ENCODE peak calls at places on chromosomes 11 and 22, in seven cellular contexts. V, Q, N, C, B, O and M are unnamed samples.

GRCh38 chr11:27084407-27084985 is 43.9 kb downstream of the BBOX1 start:
- DNase-seq in N (no peak), C (no peak), V (no peak), O (no peak), B (peak; percentile 30), Q (no peak), M (no peak)

GRCh38 chr11:46119053-46119351 is 2.3 kb downstream of the PHF21A start:
- DNase-seq in Q (no peak), O (no peak), B (no peak), V (no peak), N (no peak), C (no peak), M (no peak)

GRCh38 chr11:70210051-70210501 is 7.0 kb downstream of the FADD start:
- DNase-seq in C (no peak), Q (no peak), V (no peak), O (no peak), N (peak; percentile 67), B (peak; percentile 68), M (no peak)

GRCh38 chr22:41668971-41669911 is 19.4 kb downstream of the SNU13 start:
- DNase-seq in C (peak; percentile 87), N (peak; percentile 82), O (no peak), B (peak; percentile 85), Q (no peak), V (no peak), M (no peak)

GRCh38 chr22:37659066-37659896 is 758 bp downstream of the PDXP start:
- DNase-seq in B (no peak), C (no peak), N (no peak), Q (no peak), V (no peak), O (no peak), M (no peak)

GRCh38 chr22:25645266-25645665 is 80.8 kb downstream of the GRK3 start:
- DNase-seq in C (no peak), B (peak; percentile 49), O (no peak), Q (no peak), V (no peak), N (peak; percentile 30), M (no peak)

GRCh38 chr11:78737891-78738290 is 163.2 kb upstream of the NARS2 start:
- DNase-seq in C (no peak), O (no peak), Q (no peak), V (no peak), B (peak; percentile 61), N (no peak), M (no peak)

GRCh38 chr11:47593934-47594855 is at the start of gene C1QTNF4:
- DNase-seq in N (no peak), B (no peak), Q (no peak), O (no peak), V (no peak), C (no peak), M (no peak)

GRCh38 chr22:38043151-38044039 is 13.8 kb upstream of the PICK1 start:
- DNase-seq in C (no peak), B (no peak), N (no peak), O (no peak), Q (no peak), V (no peak), M (no peak)

GRCh38 chr11:32297629-32298028 is 137.7 kb downstream of the WT1 start:
- DNase-seq in V (peak; percentile 2), C (peak; percentile 28), O (no peak), B (peak; percentile 36), Q (no peak), N (peak; percentile 49), M (peak; percentile 28)

GRCh38 chr22:46756097-46756496 is 6.4 kb upstream of the TBC1D22A start:
- DNase-seq in B (no peak), N (no peak), V (no peak), C (no peak), O (no peak), Q (no peak), M (no peak)

GRCh38 chr11:34640050-34640971 is 19.4 kb downstream of the EHF start:
- DNase-seq in C (no peak), B (no peak), V (peak; percentile 88), N (peak; percentile 69), Q (no peak), O (no peak), M (peak; percentile 91)

GRCh38 chr11:119774180-119774763 is 45.3 kb upstream of the NECTIN1 start:
- DNase-seq in O (no peak), C (peak; percentile 28), B (peak; percentile 13), V (peak; percentile 7), N (peak; percentile 20), Q (no peak), M (no peak)

GRCh38 chr22:44458044-44459020 is 39.7 kb downstream of the RTL6 start:
- DNase-seq in B (no peak), V (no peak), C (no peak), Q (no peak), O (no peak), N (no peak), M (no peak)

GRCh38 chr11:13287681-13288080 is 10.1 kb downstream of the BMAL1 start:
- DNase-seq in N (peak; percentile 16), V (no peak), B (no peak), O (no peak), C (no peak), Q (no peak), M (no peak)

GRCh38 chr11:130414107-130415088 is 14.0 kb downstream of the ADAMTS8 start:
- DNase-seq in C (no peak), O (no peak), N (peak; percentile 29), Q (no peak), B (peak; percentile 32), V (no peak), M (no peak)

GRCh38 chr22:22748297-22748743 is 103.9 kb downstream of the GGTLC2 start:
- DNase-seq in N (peak; percentile 18), O (peak; percentile 39), C (peak; percentile 55), Q (no peak), V (peak; percentile 68), B (peak; percentile 52), M (peak; percentile 44)

GRCh38 chr11:12149672-12150225 is 39.4 kb downstream of the MICAL2 start:
- DNase-seq in Q (no peak), V (no peak), C (no peak), O (no peak), B (peak; percentile 83), N (no peak), M (no peak)

GRCh38 chr22:39868741-39869140 is 24.8 kb downstream of the ENTHD1 start:
- DNase-seq in Q (no peak), N (no peak), O (no peak), B (no peak), C (no peak), V (no peak), M (no peak)

GRCh38 chr11:36689442-36689841 is 91.4 kb upstream of the RAG2 start:
- DNase-seq in C (no peak), B (no peak), Q (no peak), N (no peak), V (no peak), O (no peak), M (no peak)

GRCh38 chr11:86151188-86152005 is 82.5 kb upstream of the PICALM start:
- DNase-seq in C (no peak), B (peak; percentile 23), Q (no peak), V (peak; percentile 59), O (no peak), N (peak; percentile 96), M (peak; percentile 23)

GRCh38 chr22:47297261-47298016 is 535.0 kb downstream of the TBC1D22A start:
- DNase-seq in O (no peak), B (no peak), C (no peak), N (no peak), Q (peak; percentile 11), V (no peak), M (no peak)

GRCh38 chr11:1336836-1337646 is 27.6 kb upstream of the TOLLIP start:
- DNase-seq in C (no peak), B (no peak), N (no peak), O (peak; percentile 51), Q (no peak), V (no peak), M (no peak)

GRCh38 chr11:64267207-64267945 is 16.0 kb downstream of the PLCB3 start:
- DNase-seq in O (no peak), V (no peak), N (no peak), C (no peak), Q (no peak), B (no peak), M (no peak)